ENCODE peak calls at places on chromosome 10, in eight cellular contexts. U is GM23248, Q is PC-3, D is GM23338, P is IMR-90, M is fibroblast of lung, S is endothelial cell of umbilical vein, O is mammary epithelial cell. L is an unnamed sample.

GRCh38 chr10:100788027-100788900 is 42.9 kb downstream of the PAX2 start:
- DNase-seq in S (no peak), P (no peak), M (no peak), D (peak; percentile 64), Q (no peak), U (no peak), O (no peak), L (no peak)

GRCh38 chr10:49164587-49165188 is 23.5 kb downstream of the TMEM273 start:
- DNase-seq in O (peak; percentile 3), P (peak; percentile 35), D (peak; percentile 80), U (peak; percentile 71), Q (peak; percentile 60), M (peak; percentile 30), S (peak; percentile 56), L (peak; percentile 84)

GRCh38 chr10:92756233-92757065 is 66.7 kb downstream of the HHEX start:
- DNase-seq in Q (no peak), D (no peak), U (no peak), M (peak; percentile 10), P (peak; percentile 44), O (no peak), S (peak; percentile 96), L (no peak)

GRCh38 chr10:101834341-101834740 is 9.3 kb downstream of the KCNIP2 start:
- DNase-seq in M (no peak), D (no peak), O (no peak), P (no peak), U (no peak), S (no peak), Q (peak; percentile 39), L (peak; percentile 18)

GRCh38 chr10:125159932-125160855 is at the start of gene CTBP2:
- DNase-seq in U (peak; percentile 74), S (peak; percentile 36), M (peak; percentile 67), O (no peak), Q (peak; percentile 42), P (no peak), D (peak; percentile 75), L (peak; percentile 96)

GRCh38 chr10:68231106-68231901 is 609 bp downstream of the ATOH7 start:
- DNase-seq in S (peak; percentile 81), M (peak; percentile 72), O (peak; percentile 55), P (peak; percentile 76), Q (peak; percentile 84), D (peak; percentile 87), U (peak; percentile 87), L (peak; percentile 97)

GRCh38 chr10:72906446-72906845 is 12.9 kb downstream of the OIT3 start:
- DNase-seq in D (no peak), U (no peak), S (no peak), M (no peak), O (peak; percentile 7), P (peak; percentile 15), Q (peak; percentile 44), L (no peak)

GRCh38 chr10:109892087-109892486 is 31.2 kb downstream of the XPNPEP1 start:
- DNase-seq in U (no peak), S (no peak), M (no peak), Q (no peak), D (no peak), P (no peak), O (peak; percentile 76), L (no peak)

GRCh38 chr10:33376976-33377657 is 42.6 kb upstream of the NRP1 start:
- DNase-seq in U (peak; percentile 90), S (peak; percentile 50), Q (peak; percentile 97), D (no peak), O (peak; percentile 82), P (peak; percentile 85), M (peak; percentile 81), L (peak; percentile 9)

GRCh38 chr10:6135039-6135438 is 46.2 kb downstream of the RBM17 start:
- DNase-seq in P (no peak), M (no peak), D (no peak), O (no peak), S (no peak), U (no peak), Q (no peak), L (no peak)

GRCh38 chr10:77965294-77965693 is 38.7 kb upstream of the DLG5 start:
- DNase-seq in D (no peak), U (peak; percentile 95), Q (peak; percentile 99), O (peak; percentile 49), P (peak; percentile 91), S (no peak), M (peak; percentile 84), L (no peak)

GRCh38 chr10:99914236-99914635 is 95.5 kb downstream of the DNMBP start:
- DNase-seq in Q (no peak), U (no peak), P (no peak), M (no peak), S (peak; percentile 25), O (no peak), D (no peak), L (no peak)

DNA sequence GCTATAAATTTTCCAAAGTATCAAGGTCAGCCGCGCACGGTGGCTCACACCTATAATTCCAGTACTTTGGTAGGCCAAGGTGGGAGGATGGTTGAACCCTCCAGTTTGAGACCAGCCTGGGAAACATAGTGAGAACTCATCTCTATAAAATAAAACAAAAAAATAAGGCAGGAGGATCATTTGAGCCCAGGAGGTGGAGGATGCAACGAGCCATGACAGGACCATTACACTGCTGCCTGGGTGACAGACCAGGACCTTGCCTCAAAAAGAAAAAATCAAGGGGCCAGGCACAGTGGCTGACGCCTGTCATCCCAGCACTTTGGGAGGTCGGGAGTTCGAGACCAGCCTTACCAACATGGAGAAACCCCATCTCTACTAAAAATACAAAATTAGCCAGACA is 60.3 kb downstream of the ABI1 start:
- DNase-seq in M (no peak), S (no peak), O (no peak), U (no peak), Q (no peak), P (no peak), D (no peak), L (no peak)
- H4K20me1 ChIP-seq in M (no peaks in the 10 kb centered on the region), S (peaks cover 7% of the 10 kb centered on the region), O (peaks cover under 1% of the 10 kb centered on the region), U (peaks cover 19% of the 10 kb centered on the region), Q (peaks cover 5% of the 10 kb centered on the region), P (peaks cover 24% of the 10 kb centered on the region), D (peaks cover 3% of the 10 kb centered on the region), L (peaks cover 42% of the 10 kb centered on the region)

DNA sequence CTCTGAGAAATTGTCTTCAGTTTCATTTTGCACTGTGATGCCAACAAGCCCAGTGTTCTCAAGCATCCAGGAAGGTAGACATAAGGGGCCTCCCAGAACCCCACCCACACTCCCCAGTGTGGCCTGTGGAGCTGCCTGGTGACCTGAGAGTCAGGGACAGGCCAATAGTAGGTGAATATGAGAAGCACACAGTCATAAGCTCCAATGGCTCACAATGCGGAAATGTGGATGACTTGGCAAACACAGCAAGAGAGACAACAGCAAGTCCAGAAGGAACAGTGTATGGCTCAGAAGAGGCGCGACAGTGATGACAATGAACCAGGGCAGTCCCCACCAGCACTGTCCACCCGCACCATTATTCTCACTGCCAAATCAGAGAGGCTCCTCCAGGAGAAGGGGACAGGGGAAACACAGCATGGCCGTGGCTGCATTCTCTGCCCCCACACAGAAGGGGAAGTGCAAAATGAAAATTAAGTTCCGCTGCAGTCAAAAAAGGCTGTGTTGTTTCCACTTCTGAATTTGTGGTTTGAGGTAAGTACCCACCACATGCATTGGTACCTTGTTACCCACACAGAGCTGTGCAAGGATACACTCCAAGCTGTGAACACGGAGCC is 419.8 kb downstream of the GRID1 start:
- DNase-seq in O (no peak), M (no peak), Q (no peak), D (no peak), U (no peak), S (no peak), P (no peak), L (no peak)
- H3K4me3 ChIP-seq in O (no peak overlapping the region), M (no peak overlapping the region), Q (no peak overlapping the region), D (no peak overlapping the region), U (no peak overlapping the region), S (no peak overlapping the region), P (no peak overlapping the region), L (no peak overlapping the region)

GRCh38 chr10:35362701-35363350 is 26.5 kb downstream of the CCNY start:
- DNase-seq in O (no peak), M (no peak), P (no peak), D (no peak), S (no peak), U (no peak), Q (no peak), L (no peak)

GRCh38 chr10:35356725-35357092 is 20.4 kb downstream of the CCNY start:
- DNase-seq in M (no peak), D (no peak), U (no peak), P (no peak), O (no peak), S (no peak), Q (no peak), L (no peak)

GRCh38 chr10:35363587-35363986 is 27.3 kb downstream of the CCNY start:
- DNase-seq in M (no peak), U (no peak), S (no peak), D (no peak), P (no peak), O (no peak), Q (peak; percentile 80), L (no peak)

GRCh38 chr10:35359056-35359455 is 22.7 kb downstream of the CCNY start:
- DNase-seq in D (no peak), P (no peak), M (no peak), Q (no peak), S (no peak), O (no peak), U (no peak), L (no peak)

DNA sequence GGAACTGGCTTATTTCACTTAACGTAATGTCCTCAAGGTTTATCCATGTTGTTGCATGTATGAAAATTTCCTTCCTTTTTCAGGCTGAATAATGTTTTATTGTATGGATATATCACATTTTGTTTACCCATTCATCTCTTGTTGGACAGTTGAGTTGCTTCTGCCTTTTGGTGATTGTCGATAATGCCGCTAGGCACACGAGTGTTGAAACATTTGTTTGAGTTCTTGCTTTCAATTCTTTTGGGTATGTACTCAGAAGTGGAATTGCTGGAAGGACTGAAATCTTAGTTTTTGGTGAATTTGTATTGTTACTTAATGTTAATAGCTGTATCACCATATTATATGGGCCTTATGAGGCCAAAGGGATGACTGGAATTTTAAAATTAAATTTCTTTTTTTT is 23.6 kb downstream of the CCNY start:
- DNase-seq in P (no peak), S (no peak), M (no peak), Q (no peak), O (no peak), D (no peak), U (no peak), L (no peak)
- H4K20me1 ChIP-seq in P (peaks cover 85% of the 10 kb centered on the region), S (peaks cover 4% of the 10 kb centered on the region), M (peaks cover 4% of the 10 kb centered on the region), Q (peaks cover 52% of the 10 kb centered on the region), O (peaks cover 3% of the 10 kb centered on the region), D (peaks cover 23% of the 10 kb centered on the region), U (peaks cover 11% of the 10 kb centered on the region), L (peaks cover 47% of the 10 kb centered on the region)

GRCh38 chr10:80453392-80453714 is 757 bp upstream of the TSPAN14 start:
- DNase-seq in S (no peak), M (no peak), O (no peak), Q (no peak), P (no peak), U (no peak), D (peak; percentile 64), L (peak; percentile 77)

GRCh38 chr10:80452069-80452468 is 2.0 kb upstream of the TSPAN14 start:
- DNase-seq in M (no peak), O (no peak), Q (no peak), P (no peak), D (no peak), S (no peak), U (no peak), L (no peak)

GRCh38 chr10:80453715-80454525 is at the start of gene TSPAN14:
- DNase-seq in U (peak; percentile 90), Q (no peak), D (peak; percentile 77), M (peak; percentile 81), P (peak; percentile 79), O (peak; percentile 78), S (peak; percentile 83), L (peak; percentile 98)

GRCh38 chr10:80451132-80451531 is 3.0 kb upstream of the TSPAN14 start:
- DNase-seq in S (no peak), O (no peak), D (no peak), U (no peak), Q (no peak), P (no peak), M (no peak), L (no peak)

GRCh38 chr10:80452688-80453391 is 1.3 kb upstream of the TSPAN14 start:
- DNase-seq in U (no peak), P (no peak), D (no peak), M (no peak), Q (no peak), S (no peak), O (peak; percentile 60), L (peak; percentile 84)
- H3K4me3 ChIP-seq in U (no peak overlapping the region), P (no peak overlapping the region), D (peak overlapping the region; percentile 78), M (no peak overlapping the region), Q (no peak overlapping the region), S (no peak overlapping the region), O (peak overlapping the region; percentile 45), L (peak overlapping the region; percentile 66)

L was measured in osteoblast.